ENCODE peak calls at places on chromosomes 3 and 15, in four cellular contexts. C is GM12878, G is SK-N-SH, A is HepG2. Q is an unnamed sample.

GRCh38 chr3:56314842-56315241 is 153.4 kb downstream of the ERC2 start:
- DNase-seq in G (no peak), C (no peak), A (no peak), Q (no peak)

GRCh38 chr3:14861031-14861430 is 42.3 kb downstream of the FGD5 start:
- DNase-seq in A (no peak), C (no peak), G (no peak), Q (no peak)

GRCh38 chr15:75195766-75196241 is 5.9 kb upstream of the C15orf39 start:
- DNase-seq in A (no peak), C (no peak), G (peak; percentile 75), Q (no peak)

GRCh38 chr3:69012836-69013255 is 638 bp downstream of the EOGT start:
- DNase-seq in C (no peak), G (peak; percentile 87), A (peak; percentile 22), Q (no peak)

GRCh38 chr3:72011495-72011894 is 226.5 kb upstream of the PROK2 start:
- DNase-seq in C (no peak), G (no peak), A (no peak), Q (no peak)

GRCh38 chr3:65376426-65376825 is 662.3 kb downstream of the MAGI1 start:
- DNase-seq in G (no peak), C (no peak), A (no peak), Q (no peak)

GRCh38 chr3:189701934-189702693 is 70.9 kb downstream of the TP63 start:
- DNase-seq in C (no peak), A (no peak), G (no peak), Q (no peak)

GRCh38 chr15:60799885-60800728 is 321.2 kb upstream of the ICE2 start:
- DNase-seq in G (peak; percentile 44), C (no peak), A (no peak), Q (no peak)

GRCh38 chr15:57183041-57183440 is 193.3 kb upstream of the CGNL1 start:
- DNase-seq in G (no peak), A (no peak), C (no peak), Q (no peak)

GRCh38 chr3:25508901-25509300 is 80.8 kb downstream of the RARB start:
- DNase-seq in A (no peak), G (no peak), C (no peak), Q (no peak)

GRCh38 chr15:98799461-98799971 is 151.2 kb downstream of the IGF1R start:
- DNase-seq in G (no peak), C (no peak), A (peak; percentile 52), Q (no peak)

GRCh38 chr3:169980055-169980454 is 13.4 kb downstream of the SEC62 start:
- DNase-seq in G (no peak), A (peak; percentile 47), C (no peak), Q (no peak)

GRCh38 chr3:87625911-87626310 is 349.5 kb upstream of the POU1F1 start:
- DNase-seq in G (no peak), A (no peak), C (no peak), Q (no peak)

GRCh38 chr3:26574766-26575165 is 47.8 kb upstream of the LRRC3B start:
- DNase-seq in A (no peak), C (no peak), G (no peak), Q (no peak)

GRCh38 chr3:25001041-25001591 is 426.9 kb upstream of the RARB start:
- DNase-seq in A (no peak), C (no peak), G (no peak), Q (no peak)

GRCh38 chr3:55728461-55729100 is 241.5 kb upstream of the WNT5A start:
- DNase-seq in A (no peak), C (no peak), G (no peak), Q (no peak)

GRCh38 chr3:2958553-2958952 is 151.6 kb downstream of the IL5RA start:
- DNase-seq in A (no peak), G (no peak), C (no peak), Q (no peak)

GRCh38 chr15:89244512-89244869 is 712 bp downstream of the FANCI start:
- DNase-seq in G (no peak), A (peak; percentile 13), C (no peak), Q (no peak)

GRCh38 chr15:89845305-89845893 is 30.7 kb upstream of the ANPEP start:
- DNase-seq in C (no peak), A (peak; percentile 66), G (no peak), Q (no peak)

GRCh38 chr3:182165234-182165633 is 453.5 kb downstream of the SOX2 start:
- DNase-seq in A (no peak), C (no peak), G (no peak), Q (no peak)

GRCh38 chr15:38612159-38612863 is 47.7 kb upstream of the RASGRP1 start:
- DNase-seq in C (no peak), A (no peak), G (no peak), Q (no peak)

GRCh38 chr3:110902453-110903085 is 169.0 kb upstream of the NECTIN3 start:
- DNase-seq in C (no peak), G (no peak), A (no peak), Q (no peak)

GRCh38 chr15:50181206-50181982 is 602 bp upstream of the SLC27A2 start:
- DNase-seq in A (no peak), C (no peak), G (peak; percentile 17), Q (no peak)

GRCh38 chr15:71252036-71252898 is 137.0 kb downstream of the THSD4 start:
- DNase-seq in G (peak; percentile 62), C (no peak), A (no peak), Q (no peak)

GRCh38 chr15:71251548-71252035 is 136.3 kb downstream of the THSD4 start:
- DNase-seq in G (peak; percentile 57), A (no peak), C (no peak), Q (no peak)

GRCh38 chr15:71249986-71250385 is 134.7 kb downstream of the THSD4 start:
- DNase-seq in C (no peak), G (no peak), A (no peak), Q (no peak)

GRCh38 chr15:71254503-71254902 is 139.2 kb downstream of the THSD4 start:
- DNase-seq in G (no peak), A (no peak), C (no peak), Q (no peak)

GRCh38 chr15:71250936-71251468 is 135.7 kb downstream of the THSD4 start:
- DNase-seq in C (no peak), G (peak; percentile 10), A (no peak), Q (no peak)
- TF ChIP-seq GABPA in C (no peak), G (no peak), A (no peak), Q (no peak)

GRCh38 chr15:62112616-62113593 is 46.1 kb downstream of the C2CD4A start:
- DNase-seq in A (peak; percentile 66), C (no peak), G (no peak), Q (no peak)
- TF ChIP-seq POLR2AphosphoS5 in A (no peak), C (no peak), G (no peak), Q (no peak)

GRCh38 chr3:37347941-37348340 is 173.6 kb upstream of the LRRFIP2 start:
- DNase-seq in G (no peak), A (no peak), C (no peak), Q (no peak)

GRCh38 chr3:37349640-37350039 is 175.3 kb upstream of the LRRFIP2 start:
- DNase-seq in G (no peak), C (no peak), A (no peak), Q (no peak)

GRCh38 chr3:37348736-37349396 is 174.5 kb upstream of the LRRFIP2 start:
- DNase-seq in A (no peak), G (no peak), C (no peak), Q (no peak)

DNA sequence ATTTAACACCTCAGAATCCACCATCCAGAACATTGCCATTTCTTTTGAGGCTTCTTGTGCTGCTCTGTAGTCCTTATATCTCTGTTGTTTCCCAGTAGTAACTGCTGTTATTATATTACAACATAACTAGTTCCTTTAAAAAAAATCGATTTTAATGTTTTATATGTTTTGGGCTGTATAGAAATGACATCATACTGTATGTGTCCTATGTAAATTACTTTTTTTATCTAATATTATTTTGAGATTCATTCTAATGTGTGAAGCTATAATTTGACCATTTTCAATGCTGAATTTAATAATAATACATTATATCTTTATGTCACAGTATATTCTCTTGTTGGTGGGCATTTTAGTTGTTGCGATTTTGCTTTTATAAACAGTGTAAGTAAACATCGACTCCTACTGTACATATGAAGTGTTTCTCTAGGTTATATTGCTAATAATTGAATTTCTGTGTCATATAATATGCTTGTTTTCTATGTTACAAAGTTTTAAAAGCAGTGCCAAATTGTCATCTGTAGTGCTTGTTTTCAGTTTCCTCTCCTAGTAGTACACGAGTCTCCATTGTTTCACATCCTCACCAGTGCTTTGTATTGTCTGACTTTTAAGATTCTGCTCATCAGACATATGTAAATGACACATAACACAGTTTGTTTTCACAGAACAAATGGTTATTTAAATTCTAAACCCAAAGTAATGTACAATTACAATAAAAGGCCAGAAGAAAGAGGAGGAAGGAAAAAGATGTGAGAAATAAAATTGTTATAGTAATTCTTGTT is 172.0 kb upstream of the LRRFIP2 start:
- DNase-seq in C (no peak), A (no peak), G (no peak), Q (no peak)
- TF ChIP-seq REST in C (no peak), A (no peak), G (no peak), Q (no peak)

GRCh38 chr3:153171918-153172317 is 9.9 kb downstream of the RAP2B start:
- DNase-seq in A (no peak), C (no peak), G (no peak), Q (no peak)
- TF ChIP-seq GABPA in A (no peak), C (no peak), G (no peak), Q (no peak)

GRCh38 chr3:48687220-48687678 is 1.5 kb upstream of the NCKIPSD start:
- DNase-seq in C (no peak), A (no peak), G (no peak), Q (no peak)
- TF ChIP-seq POLR2AphosphoS5 in C (peak; percentile 37), A (no peak), G (no peak), Q (no peak)

GRCh38 chr3:196217307-196218154 is 1.2 kb downstream of the SLC51A start:
- DNase-seq in A (no peak), C (no peak), G (no peak), Q (no peak)

GRCh38 chr3:196216081-196216564 is at the start of gene SLC51A:
- DNase-seq in C (no peak), A (no peak), G (no peak), Q (no peak)

GRCh38 chr3:196215493-196215892 is 841 bp upstream of the SLC51A start:
- DNase-seq in A (no peak), C (no peak), G (no peak), Q (no peak)

GRCh38 chr3:196216681-196217211 is 412 bp downstream of the SLC51A start:
- DNase-seq in A (no peak), C (no peak), G (no peak), Q (no peak)

GRCh38 chr3:196214783-196215441 is 1.4 kb upstream of the SLC51A start:
- DNase-seq in G (no peak), A (peak; percentile 75), C (no peak), Q (no peak)
- TF ChIP-seq REST in G (no peak), A (no peak), C (no peak), Q (no peak)

GRCh38 chr3:4980229-4981159 is 1.3 kb downstream of the BHLHE40 start:
- DNase-seq in A (peak; percentile 65), G (peak; percentile 82), C (peak; percentile 66), Q (peak; percentile 91)

GRCh38 chr3:4983739-4984510 is 4.7 kb downstream of the BHLHE40 start:
- DNase-seq in G (no peak), A (no peak), C (peak; percentile 95), Q (no peak)

GRCh38 chr3:4981160-4981687 is 2.0 kb downstream of the BHLHE40 start:
- DNase-seq in A (no peak), C (no peak), G (no peak), Q (peak; percentile 28)

GRCh38 chr3:4982773-4983738 is 3.8 kb downstream of the BHLHE40 start:
- DNase-seq in C (no peak), G (no peak), A (no peak), Q (no peak)

GRCh38 chr3:4981688-4982494 is 2.7 kb downstream of the BHLHE40 start:
- DNase-seq in C (no peak), A (peak; percentile 70), G (no peak), Q (peak; percentile 84)
- TF ChIP-seq GABPA in C (no peak), A (no peak), G (no peak), Q (no peak)